ENCODE peak calls at places on chromosomes 2 and 18, in seven cellular contexts. W is GM12878, T is HepG2, F is SK-N-SH, K is K562, Z is H1, D is endothelial cell of umbilical vein. B is an unnamed sample.

GRCh38 chr2:69034122-69034521 is 21.1 kb downstream of the ANTXR1 start:
- DNase-seq in W (no peak), T (no peak), F (no peak), K (no peak), Z (no peak), D (no peak), B (no peak)

GRCh38 chr18:44568343-44568742 is 112.3 kb upstream of the SETBP1 start:
- DNase-seq in W (no peak), T (no peak), F (no peak), K (no peak), Z (no peak), D (no peak), B (no peak)

GRCh38 chr2:57621984-57622383 is 424.6 kb upstream of the VRK2 start:
- DNase-seq in W (no peak), T (no peak), F (no peak), K (no peak), Z (no peak), D (no peak), B (peak)

GRCh38 chr2:201016859-201017258 is 53.4 kb upstream of the ORC2 start:
- DNase-seq in W (no peak), T (no peak), F (no peak), K (no peak), Z (no peak), D (no peak), B (no peak)

GRCh38 chr2:102703748-102704147 is 58.1 kb upstream of the TMEM182 start:
- DNase-seq in W (no peak), T (peak), F (no peak), K (peak), Z (no peak), D (peak), B (peak)

GRCh38 chr2:187640926-187641510 is 86.8 kb upstream of the TFPI start:
- DNase-seq in W (no peak), T (no peak), F (no peak), K (no peak), Z (no peak), D (no peak), B (no peak)

GRCh38 chr2:1986166-1986565 is 241.9 kb upstream of the PXDN start:
- DNase-seq in W (no peak), T (no peak), F (no peak), K (no peak), Z (no peak), D (no peak), B (no peak)

GRCh38 chr18:49731421-49731841 is 81.9 kb downstream of the ACAA2 start:
- DNase-seq in W (no peak), T (peak), F (no peak), K (no peak), Z (no peak), D (no peak), B (no peak)

GRCh38 chr18:2002178-2002577 is 569.1 kb downstream of the METTL4 start:
- DNase-seq in W (no peak), T (no peak), F (no peak), K (no peak), Z (no peak), D (no peak), B (peak)

GRCh38 chr2:120675460-120676130 is 60.1 kb upstream of the GLI2 start:
- DNase-seq in W (no peak), T (peak), F (peak), K (peak), Z (peak), D (peak), B (peak)

GRCh38 chr2:23803275-23803964 is 123.5 kb downstream of the ATAD2B start:
- DNase-seq in W (no peak), T (no peak), F (no peak), K (no peak), Z (no peak), D (peak), B (no peak)

GRCh38 chr18:72427721-72428120 is 116.4 kb downstream of the CBLN2 start:
- DNase-seq in W (no peak), T (no peak), F (no peak), K (no peak), Z (no peak), D (no peak), B (no peak)

GRCh38 chr2:46803911-46804670 is 111.5 kb downstream of the MCFD2 start:
- DNase-seq in W (no peak), T (no peak), F (peak), K (no peak), Z (no peak), D (no peak), B (no peak)

GRCh38 chr2:192228685-192229084 is 34.0 kb upstream of the TMEFF2 start:
- DNase-seq in W (no peak), T (no peak), F (no peak), K (no peak), Z (no peak), D (no peak), B (peak)

GRCh38 chr2:41414486-41415230 is 633.2 kb upstream of the PKDCC start:
- DNase-seq in W (peak), T (peak), F (peak), K (peak), Z (peak), D (peak), B (peak)

GRCh38 chr2:18384242-18384641 is 176.2 kb downstream of the RDH14 start:
- DNase-seq in W (no peak), T (no peak), F (no peak), K (no peak), Z (no peak), D (no peak), B (no peak)

GRCh38 chr2:31319391-31320175 is 85.6 kb downstream of the EHD3 start:
- DNase-seq in W (peak), T (no peak), F (no peak), K (no peak), Z (no peak), D (peak), B (no peak)

GRCh38 chr18:21230436-21230835 is 11.6 kb upstream of the GREB1L start:
- DNase-seq in W (no peak), T (no peak), F (no peak), K (no peak), Z (no peak), D (no peak), B (no peak)

GRCh38 chr2:74573747-74574562 is 19.4 kb downstream of the DOK1 start:
- DNase-seq in W (peak), T (no peak), F (no peak), K (peak), Z (no peak), D (peak), B (no peak)

GRCh38 chr2:1591978-1592907 is 152.1 kb downstream of the PXDN start:
- DNase-seq in W (no peak), T (no peak), F (peak), K (no peak), Z (peak), D (peak), B (peak)

GRCh38 chr18:68024716-68025115 is 508.2 kb upstream of the DSEL start:
- DNase-seq in W (no peak), T (no peak), F (no peak), K (no peak), Z (no peak), D (no peak), B (no peak)

GRCh38 chr2:80001704-80002103 is 302.8 kb downstream of the LRRTM1 start:
- DNase-seq in W (no peak), T (no peak), F (no peak), K (no peak), Z (no peak), D (no peak), B (no peak)

GRCh38 chr2:23135481-23136100 is 249.4 kb upstream of the KLHL29 start:
- DNase-seq in W (no peak), T (no peak), F (no peak), K (no peak), Z (peak), D (no peak), B (peak)

GRCh38 chr2:41906325-41906700 is 141.5 kb upstream of the PKDCC start:
- DNase-seq in W (no peak), T (no peak), F (no peak), K (no peak), Z (no peak), D (peak), B (no peak)

GRCh38 chr2:199199797-199200196 is 257.9 kb downstream of the SATB2 start:
- DNase-seq in W (no peak), T (no peak), F (no peak), K (no peak), Z (no peak), D (no peak), B (no peak)

GRCh38 chr2:43051316-43051715 is 175.1 kb downstream of the ZFP36L2 start:
- DNase-seq in W (no peak), T (no peak), F (no peak), K (no peak), Z (no peak), D (peak), B (no peak)

GRCh38 chr2:26184555-26185303 is 11.8 kb downstream of the GAREM2 start:
- DNase-seq in W (peak), T (no peak), F (peak), K (peak), Z (peak), D (peak), B (peak)

GRCh38 chr2:29064746-29065478 is 9.4 kb downstream of the PCARE start:
- DNase-seq in W (no peak), T (no peak), F (peak), K (no peak), Z (no peak), D (no peak), B (no peak)

GRCh38 chr2:105646423-105647076 is 98.2 kb upstream of the NCK2 start:
- DNase-seq in W (no peak), T (no peak), F (no peak), K (no peak), Z (no peak), D (no peak), B (no peak)

GRCh38 chr18:58721586-58722160 is 50.4 kb downstream of the MALT1 start:
- DNase-seq in W (no peak), T (no peak), F (no peak), K (no peak), Z (no peak), D (no peak), B (no peak)

GRCh38 chr2:113966832-113967231 is 76.9 kb downstream of the ACTR3 start:
- DNase-seq in W (no peak), T (peak), F (no peak), K (no peak), Z (no peak), D (peak), B (no peak)

GRCh38 chr2:43083710-43084698 is 142.4 kb downstream of the ZFP36L2 start:
- DNase-seq in W (no peak), T (no peak), F (peak), K (no peak), Z (no peak), D (no peak), B (peak)

GRCh38 chr2:209817818-209818420 is 46.3 kb downstream of the UNC80 start:
- DNase-seq in W (no peak), T (no peak), F (no peak), K (no peak), Z (no peak), D (peak), B (peak)

GRCh38 chr2:167955264-167955906 is 292.0 kb downstream of the STK39 start:
- DNase-seq in W (no peak), T (no peak), F (no peak), K (no peak), Z (no peak), D (no peak), B (no peak)

GRCh38 chr18:28357785-28358401 is 181.0 kb upstream of the CDH2 start:
- DNase-seq in W (no peak), T (peak), F (no peak), K (no peak), Z (no peak), D (no peak), B (peak)

GRCh38 chr18:62786689-62787088 is 71.3 kb downstream of the PHLPP1 start:
- DNase-seq in W (no peak), T (no peak), F (no peak), K (no peak), Z (no peak), D (no peak), B (no peak)

GRCh38 chr18:56727399-56727798 is 76.2 kb downstream of the WDR7 start:
- DNase-seq in W (no peak), T (no peak), F (no peak), K (no peak), Z (no peak), D (no peak), B (no peak)

GRCh38 chr18:51867767-51868166 is 472.2 kb upstream of the DCC start:
- DNase-seq in W (no peak), T (no peak), F (no peak), K (no peak), Z (no peak), D (peak), B (peak)

GRCh38 chr2:24048662-24049484 is 668 bp upstream of the FKBP1B start:
- DNase-seq in W (no peak), T (no peak), F (peak), K (peak), Z (no peak), D (no peak), B (peak)

GRCh38 chr18:74797577-74798151 is 200.0 kb downstream of the ZNF407 start:
- DNase-seq in W (no peak), T (no peak), F (no peak), K (no peak), Z (no peak), D (no peak), B (no peak)

GRCh38 chr18:74793746-74794145 is 196.1 kb downstream of the ZNF407 start:
- DNase-seq in W (no peak), T (no peak), F (no peak), K (no peak), Z (no peak), D (no peak), B (peak)

GRCh38 chr18:74800098-74800497 is 202.4 kb downstream of the ZNF407 start:
- DNase-seq in W (no peak), T (no peak), F (no peak), K (no peak), Z (no peak), D (no peak), B (no peak)

GRCh38 chr18:74795766-74796165 is 198.1 kb downstream of the ZNF407 start:
- DNase-seq in W (no peak), T (no peak), F (no peak), K (no peak), Z (no peak), D (no peak), B (no peak)

GRCh38 chr18:74796928-74797576 is 199.4 kb downstream of the ZNF407 start:
- DNase-seq in W (peak), T (peak), F (peak), K (peak), Z (no peak), D (no peak), B (no peak)
- H3K4me2 ChIP-seq in W (peak), T (no peak), F (peak), K (peak), Z (no peak), D (no peak), B (no peak)

GRCh38 chr2:11688222-11689069 is 18.5 kb upstream of the NTSR2 start:
- DNase-seq in W (peak), T (peak), F (peak), K (peak), Z (peak), D (peak), B (peak)
- TF ChIP-seq POLR2AphosphoS5 in W (no peak), T (no peak), F (no peak), K (no peak), Z (no peak), D (no peak), B (no peak)

DNA sequence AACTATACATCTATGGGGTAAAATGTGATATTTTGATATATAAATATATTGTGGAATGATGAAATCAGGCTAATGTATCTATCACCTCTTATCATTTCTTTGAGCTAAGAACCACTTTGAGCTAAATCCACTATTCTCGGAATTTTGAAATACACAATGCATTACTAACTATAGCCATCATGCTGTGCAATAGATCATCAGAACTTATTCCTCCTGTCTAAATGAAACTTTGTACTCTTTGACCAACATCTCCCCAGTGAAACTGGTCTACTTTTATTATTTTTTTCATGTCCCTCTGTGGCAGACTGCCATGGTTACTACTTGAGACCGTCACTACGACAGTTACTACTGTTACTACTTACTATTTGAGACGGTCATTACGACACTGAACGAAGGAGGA is 11.4 kb downstream of the PECR start:
- DNase-seq in W (no peak), T (no peak), F (no peak), K (no peak), Z (no peak), D (no peak), B (no peak)
- H3K4me2 ChIP-seq in W (no peak), T (no peak), F (no peak), K (no peak), Z (no peak), D (no peak), B (no peak)

GRCh38 chr2:86231680-86232372 is 32.6 kb downstream of the MRPL35 start:
- DNase-seq in W (no peak), T (no peak), F (no peak), K (no peak), Z (no peak), D (no peak), B (no peak)

GRCh38 chr2:86235196-86235980 is 36.1 kb downstream of the MRPL35 start:
- DNase-seq in W (no peak), T (peak), F (no peak), K (no peak), Z (no peak), D (no peak), B (no peak)

GRCh38 chr2:86232373-86232784 is 33.1 kb downstream of the MRPL35 start:
- DNase-seq in W (no peak), T (no peak), F (no peak), K (no peak), Z (no peak), D (no peak), B (no peak)

GRCh38 chr2:86234573-86235131 is 35.4 kb downstream of the MRPL35 start:
- DNase-seq in W (no peak), T (no peak), F (no peak), K (no peak), Z (no peak), D (no peak), B (no peak)

DNA sequence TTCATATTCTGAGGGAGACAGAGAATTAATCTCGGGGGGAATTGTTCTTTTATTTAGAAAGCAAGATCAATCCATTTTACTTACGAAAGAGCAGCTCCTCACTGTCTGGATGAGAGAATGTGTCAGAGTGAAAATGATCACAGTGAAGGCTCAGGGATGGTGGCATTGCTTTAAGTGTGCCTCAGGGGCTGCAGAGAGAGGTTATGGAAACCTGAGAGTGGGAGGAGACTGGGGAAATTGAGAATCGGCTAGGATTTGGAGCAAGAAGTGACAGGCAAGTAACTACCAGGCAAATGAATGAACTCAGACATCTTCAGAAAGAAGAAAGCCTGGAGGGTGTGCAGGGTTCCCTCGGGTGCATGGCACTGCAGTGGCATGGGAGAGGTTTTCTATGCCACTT is 34.2 kb downstream of the MRPL35 start:
- DNase-seq in W (no peak), T (no peak), F (no peak), K (no peak), Z (no peak), D (no peak), B (no peak)
- TF ChIP-seq POLR2AphosphoS5 in W (no peak), T (no peak), F (no peak), K (no peak), Z (no peak), D (no peak), B (no peak)

DNA sequence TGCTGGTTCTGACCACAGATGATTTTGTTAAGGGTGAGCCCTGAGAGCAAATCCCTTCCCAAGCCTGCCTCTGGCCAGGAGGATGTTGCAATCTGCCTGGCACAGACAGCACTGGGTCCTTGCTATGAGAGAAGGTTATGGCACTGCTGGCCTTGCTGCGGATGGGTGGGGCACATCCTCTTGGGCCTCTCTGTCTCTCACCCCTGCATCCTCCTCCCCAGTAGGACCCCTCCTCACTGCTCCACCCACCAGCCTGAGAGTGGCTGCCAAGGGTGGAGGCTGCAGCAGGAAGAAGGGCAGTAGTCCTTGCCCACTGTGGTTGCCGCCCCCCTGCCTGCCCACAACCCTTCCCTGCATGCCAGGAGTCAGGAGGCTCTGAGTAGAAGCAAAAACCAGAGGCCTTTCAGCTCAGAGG is 180.9 kb downstream of the ZBTB7C start:
- DNase-seq in W (no peak), T (no peak), F (peak), K (no peak), Z (no peak), D (no peak), B (no peak)
- H3K4me2 ChIP-seq in W (no peak), T (no peak), F (no peak), K (no peak), Z (no peak), D (no peak), B (no peak)

GRCh38 chr2:8581601-8582041 is 100.2 kb upstream of the ID2 start:
- DNase-seq in W (no peak), T (peak), F (no peak), K (no peak), Z (no peak), D (no peak), B (no peak)
- TF ChIP-seq POLR2AphosphoS5 in W (no peak), T (no peak), F (no peak), K (no peak), Z (no peak), D (no peak), B (no peak)

GRCh38 chr2:101486994-101487393 is 12.1 kb upstream of the RFX8 start:
- DNase-seq in W (no peak), T (no peak), F (no peak), K (no peak), Z (no peak), D (no peak), B (no peak)
- H3K4me2 ChIP-seq in W (no peak), T (peak), F (no peak), K (no peak), Z (no peak), D (peak), B (no peak)

DNA sequence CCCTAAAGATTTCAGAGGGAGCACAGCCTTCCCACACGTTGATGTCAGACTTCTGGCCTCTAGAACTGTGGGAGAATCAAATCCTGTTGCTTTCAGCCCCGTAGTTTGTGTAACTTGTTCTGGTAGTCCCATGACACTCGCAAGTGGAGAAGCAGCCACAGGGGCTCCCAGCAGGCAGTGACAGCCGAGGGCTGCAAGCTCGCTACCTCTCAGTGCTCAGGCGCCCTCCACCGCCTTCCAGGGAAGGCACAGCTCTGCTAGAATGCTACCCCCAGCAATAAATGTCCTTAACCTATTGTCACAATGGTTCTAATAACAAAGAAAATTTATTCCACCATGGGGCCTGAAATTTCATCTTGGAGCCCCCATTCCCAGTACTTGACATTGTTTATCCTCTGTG is 143.1 kb upstream of the ZNF236 start:
- DNase-seq in W (no peak), T (peak), F (no peak), K (no peak), Z (no peak), D (no peak), B (peak)
- TF ChIP-seq POLR2AphosphoS5 in W (no peak), T (no peak), F (no peak), K (no peak), Z (no peak), D (no peak), B (no peak)

GRCh38 chr2:99180755-99181647 is at the start of the genes MITD1 and MRPL30:
- DNase-seq in W (peak), T (peak), F (peak), K (peak), Z (peak), D (peak), B (peak)
- H3K4me2 ChIP-seq in W (peak), T (peak), F (peak), K (peak), Z (peak), D (peak), B (peak)